ENCODE peak calls at places on chromosomes 4 and X, in six cellular contexts. Q, C, M, B, S and N are unnamed samples.

GRCh38 chrX:56120242-56120641 is 111.9 kb upstream of the KLF8 start:
- DNase-seq in Q (no peak), C (no peak), M (no peak), B (no peak), S (no peak), N (no peak)

GRCh38 chr4:120139392-120139791 is 72.7 kb upstream of the MAD2L1 start:
- DNase-seq in Q (no peak), C (no peak), M (no peak), B (no peak), S (no peak), N (no peak)

GRCh38 chrX:31608651-31609050 is 536.8 kb upstream of the FTHL17 start:
- DNase-seq in Q (no peak), C (no peak), M (no peak), B (no peak), S (no peak), N (no peak)

GRCh38 chr4:183345261-183345660 is 23.0 kb upstream of the CLDN24 start:
- DNase-seq in Q (no peak), C (no peak), M (no peak), B (no peak), S (no peak), N (no peak)

GRCh38 chrX:85922821-85923220 is 124.5 kb downstream of the CHM start:
- DNase-seq in Q (no peak), C (no peak), M (peak; percentile 30), B (no peak), S (no peak), N (peak; percentile 7)

GRCh38 chr4:172950990-172951389 is 217.6 kb upstream of the GALNT7 start:
- DNase-seq in Q (no peak), C (no peak), M (no peak), B (no peak), S (no peak), N (no peak)

GRCh38 chr4:124910327-124910726 is 197.8 kb upstream of the ANKRD50 start:
- DNase-seq in Q (no peak), C (no peak), M (no peak), B (no peak), S (no peak), N (no peak)

GRCh38 chr4:12723849-12724447 is 760.2 kb downstream of the RAB28 start:
- DNase-seq in Q (no peak), C (no peak), M (no peak), B (no peak), S (no peak), N (no peak)

GRCh38 chr4:162229670-162230069 is 65.9 kb upstream of the FSTL5 start:
- DNase-seq in Q (no peak), C (no peak), M (no peak), B (no peak), S (no peak), N (no peak)

GRCh38 chr4:11415409-11416070 is 13.2 kb downstream of the HS3ST1 start:
- DNase-seq in Q (no peak), C (peak; percentile 41), M (no peak), B (no peak), S (no peak), N (no peak)